ENCODE peak calls at places on chromosomes 11 and 22, in four cellular contexts. One of them, this sample, is unnamed.

GRCh38 chr11:105298630-105299029 is 159.1 kb upstream of the CARD18 start:
- DNase-seq in A549: no peak
- DNase-seq in K562: no peak
- DNase-seq in GM12878: no peak
- DNase-seq in this sample: peak; percentile 34

GRCh38 chr22:34395370-34395769 is 475.1 kb upstream of the LARGE1 start:
- DNase-seq in GM12878: no peak
- DNase-seq in K562: no peak
- DNase-seq in A549: no peak
- DNase-seq in this sample: no peak

GRCh38 chr11:78801161-78801884 is 226.7 kb upstream of the NARS2 start:
- DNase-seq in K562: no peak
- DNase-seq in GM12878: no peak
- DNase-seq in A549: no peak
- DNase-seq in this sample: peak; percentile 98

GRCh38 chr22:28111501-28111900 is 192.4 kb upstream of the PITPNB start:
- DNase-seq in A549: no peak
- DNase-seq in K562: no peak
- DNase-seq in GM12878: no peak
- DNase-seq in this sample: no peak

GRCh38 chr11:70061734-70062133 is 16.4 kb upstream of the ANO1 start:
- DNase-seq in K562: no peak
- DNase-seq in GM12878: no peak
- DNase-seq in A549: no peak
- DNase-seq in this sample: no peak

GRCh38 chr11:100851129-100851528 is 164.0 kb downstream of the ARHGAP42 start:
- DNase-seq in K562: no peak
- DNase-seq in A549: no peak
- DNase-seq in GM12878: no peak
- DNase-seq in this sample: peak; percentile 82

GRCh38 chr11:84345597-84345996 is 1059.4 kb upstream of the CCDC90B start:
- DNase-seq in A549: no peak
- DNase-seq in GM12878: no peak
- DNase-seq in K562: no peak
- DNase-seq in this sample: no peak

GRCh38 chr11:3105791-3106735 is 48.8 kb upstream of the CARS1 start:
- DNase-seq in GM12878: no peak
- DNase-seq in K562: no peak
- DNase-seq in A549: no peak
- DNase-seq in this sample: no peak

GRCh38 chr22:28243539-28243938 is 324.5 kb upstream of the PITPNB start:
- DNase-seq in A549: no peak
- DNase-seq in K562: peak; percentile 16
- DNase-seq in GM12878: no peak
- DNase-seq in this sample: no peak

GRCh38 chr22:36258750-36259619 is 6.1 kb downstream of the APOL1 start:
- DNase-seq in GM12878: no peak
- DNase-seq in A549: no peak
- DNase-seq in K562: peak; percentile 70
- DNase-seq in this sample: peak; percentile 64

GRCh38 chr22:24146190-24146616 is 35.1 kb upstream of the SUSD2 start:
- DNase-seq in GM12878: no peak
- DNase-seq in A549: peak; percentile 22
- DNase-seq in K562: peak; percentile 50
- DNase-seq in this sample: peak; percentile 83

GRCh38 chr22:25453557-25453956 is 110.9 kb upstream of the GRK3 start:
- DNase-seq in A549: no peak
- DNase-seq in K562: no peak
- DNase-seq in GM12878: no peak
- DNase-seq in this sample: no peak

GRCh38 chr11:70077411-70078094 is 564 bp upstream of the ANO1 start:
- DNase-seq in K562: no peak
- DNase-seq in A549: no peak
- DNase-seq in GM12878: no peak
- DNase-seq in this sample: no peak

GRCh38 chr11:2277933-2278523 is 7.6 kb upstream of the ASCL2 start:
- DNase-seq in GM12878: no peak
- DNase-seq in A549: no peak
- DNase-seq in K562: no peak
- DNase-seq in this sample: no peak

GRCh38 chr11:72573380-72573949 is 100.8 kb downstream of the PDE2A start:
- DNase-seq in K562: peak; percentile 63
- DNase-seq in A549: peak; percentile 67
- DNase-seq in GM12878: no peak
- DNase-seq in this sample: peak; percentile 11

GRCh38 chr22:50112151-50113118 is 22.6 kb downstream of the MOV10L1 start:
- DNase-seq in A549: no peak
- DNase-seq in GM12878: no peak
- DNase-seq in K562: no peak
- DNase-seq in this sample: peak; percentile 86

GRCh38 chr22:42176271-42176670 is 45.7 kb upstream of the CYP2D6 start:
- DNase-seq in K562: no peak
- DNase-seq in A549: no peak
- DNase-seq in GM12878: no peak
- DNase-seq in this sample: no peak

GRCh38 chr11:15276616-15277015 is 161.9 kb downstream of the INSC start:
- DNase-seq in GM12878: no peak
- DNase-seq in A549: no peak
- DNase-seq in K562: no peak
- DNase-seq in this sample: peak; percentile 4

GRCh38 chr11:9461760-9462134 is 935 bp downstream of the ZNF143 start:
- DNase-seq in GM12878: no peak
- DNase-seq in A549: peak; percentile 13
- DNase-seq in K562: peak; percentile 34
- DNase-seq in this sample: peak; percentile 15

GRCh38 chr11:94028436-94028835 is 7.3 kb downstream of the HEPHL1 start:
- DNase-seq in K562: no peak
- DNase-seq in A549: no peak
- DNase-seq in GM12878: no peak
- DNase-seq in this sample: peak; percentile 81

GRCh38 chr11:17611503-17612220 is 64.6 kb downstream of the OTOG start:
- DNase-seq in K562: no peak
- DNase-seq in GM12878: no peak
- DNase-seq in A549: no peak
- DNase-seq in this sample: no peak

GRCh38 chr11:284081-285020 is 4.6 kb upstream of the PGGHG start:
- DNase-seq in K562: no peak
- DNase-seq in A549: no peak
- DNase-seq in GM12878: no peak
- DNase-seq in this sample: no peak

GRCh38 chr11:5234390-5234834 is at the start of gene HBD:
- DNase-seq in K562: peak; percentile 84
- DNase-seq in A549: no peak
- DNase-seq in GM12878: no peak
- DNase-seq in this sample: peak; percentile 61

GRCh38 chr11:1504164-1504563 is 17.6 kb upstream of the MOB2 start:
- DNase-seq in GM12878: no peak
- DNase-seq in A549: no peak
- DNase-seq in K562: no peak
- DNase-seq in this sample: no peak

GRCh38 chr11:123407124-123407995 is 22.7 kb upstream of the GRAMD1B start:
- DNase-seq in K562: peak; percentile 53
- DNase-seq in GM12878: no peak
- DNase-seq in A549: peak; percentile 51
- DNase-seq in this sample: peak; percentile 78

GRCh38 chr11:74319139-74319538 is 7.7 kb upstream of the P4HA3 start:
- DNase-seq in A549: no peak
- DNase-seq in GM12878: no peak
- DNase-seq in K562: no peak
- DNase-seq in this sample: peak; percentile 93

GRCh38 chr11:68632802-68633201 is 51.5 kb upstream of the GAL start:
- DNase-seq in A549: peak; percentile 51
- DNase-seq in GM12878: no peak
- DNase-seq in K562: peak; percentile 82
- DNase-seq in this sample: peak; percentile 70

GRCh38 chr11:57647960-57648776 is 1.5 kb downstream of the YPEL4 start:
- DNase-seq in GM12878: no peak
- DNase-seq in K562: peak; percentile 92
- DNase-seq in A549: no peak
- DNase-seq in this sample: no peak

GRCh38 chr22:45421349-45422057 is 8.0 kb downstream of the RIBC2 start:
- DNase-seq in A549: no peak
- DNase-seq in K562: no peak
- DNase-seq in GM12878: no peak
- DNase-seq in this sample: no peak

GRCh38 chr11:69280994-69281393 is 13.0 kb upstream of the MYEOV start:
- DNase-seq in A549: peak; percentile 64
- DNase-seq in K562: no peak
- DNase-seq in GM12878: no peak
- DNase-seq in this sample: peak; percentile 64

GRCh38 chr22:44291265-44292006 is 21.3 kb downstream of the SHISAL1 start:
- DNase-seq in A549: no peak
- DNase-seq in GM12878: no peak
- DNase-seq in K562: no peak
- DNase-seq in this sample: peak; percentile 7

GRCh38 chr11:104015649-104016415 is 20.6 kb upstream of the DDI1 start:
- DNase-seq in GM12878: peak; percentile 23
- DNase-seq in K562: no peak
- DNase-seq in A549: no peak
- DNase-seq in this sample: no peak

GRCh38 chr11:34105957-34106504 is 602 bp downstream of the NAT10 start:
- DNase-seq in K562: peak; percentile 52
- DNase-seq in A549: peak; percentile 36
- DNase-seq in GM12878: no peak
- DNase-seq in this sample: peak; percentile 18

GRCh38 chr11:2779499-2779980 is 79.7 kb upstream of the KCNQ1OT1 start:
- DNase-seq in GM12878: no peak
- DNase-seq in A549: no peak
- DNase-seq in K562: peak; percentile 73
- DNase-seq in this sample: no peak

GRCh38 chr22:45612451-45612901 is 59.2 kb upstream of the ATXN10 start:
- DNase-seq in GM12878: no peak
- DNase-seq in K562: no peak
- DNase-seq in A549: no peak
- DNase-seq in this sample: peak; percentile 80

GRCh38 chr22:29266564-29267461 is 968 bp downstream of the RHBDD3 start:
- DNase-seq in GM12878: no peak
- DNase-seq in K562: peak; percentile 27
- DNase-seq in A549: no peak
- DNase-seq in this sample: peak; percentile 11

GRCh38 chr11:45432100-45432499 is 146.0 kb upstream of the SYT13 start:
- DNase-seq in A549: no peak
- DNase-seq in K562: no peak
- DNase-seq in GM12878: no peak
- DNase-seq in this sample: no peak

GRCh38 chr11:33478111-33478573 is 221.0 kb downstream of the HIPK3 start:
- DNase-seq in A549: no peak
- DNase-seq in GM12878: peak; percentile 12
- DNase-seq in K562: no peak
- DNase-seq in this sample: no peak

GRCh38 chr11:61695917-61696316 is 15.7 kb downstream of the DAGLA start:
- DNase-seq in GM12878: peak; percentile 27
- DNase-seq in K562: no peak
- DNase-seq in A549: peak; percentile 83
- DNase-seq in this sample: peak; percentile 81
- TF ChIP-seq ELK1 in GM12878: no peak
- TF ChIP-seq ELK1 in K562: no peak
- TF ChIP-seq ELK1 in A549: no peak
- TF ChIP-seq ELK1 in this sample: no peak

GRCh38 chr11:125375146-125375545 is 120.9 kb downstream of the FEZ1 start:
- DNase-seq in GM12878: no peak
- DNase-seq in K562: no peak
- DNase-seq in A549: no peak
- DNase-seq in this sample: no peak

GRCh38 chr11:125378083-125378482 is 118.0 kb downstream of the FEZ1 start:
- DNase-seq in GM12878: no peak
- DNase-seq in K562: no peak
- DNase-seq in A549: no peak
- DNase-seq in this sample: no peak

GRCh38 chr11:125374398-125374797 is 121.7 kb downstream of the FEZ1 start:
- DNase-seq in GM12878: no peak
- DNase-seq in K562: no peak
- DNase-seq in A549: no peak
- DNase-seq in this sample: no peak

GRCh38 chr11:125376856-125377255 is 119.2 kb downstream of the FEZ1 start:
- DNase-seq in A549: no peak
- DNase-seq in K562: no peak
- DNase-seq in GM12878: no peak
- DNase-seq in this sample: no peak

GRCh38 chr11:125376117-125376516 is 119.9 kb downstream of the FEZ1 start:
- DNase-seq in K562: peak; percentile 8
- DNase-seq in GM12878: no peak
- DNase-seq in A549: no peak
- DNase-seq in this sample: no peak
- TF ChIP-seq ELK1 in K562: no peak
- TF ChIP-seq ELK1 in GM12878: no peak
- TF ChIP-seq ELK1 in A549: no peak
- TF ChIP-seq ELK1 in this sample: no peak

DNA sequence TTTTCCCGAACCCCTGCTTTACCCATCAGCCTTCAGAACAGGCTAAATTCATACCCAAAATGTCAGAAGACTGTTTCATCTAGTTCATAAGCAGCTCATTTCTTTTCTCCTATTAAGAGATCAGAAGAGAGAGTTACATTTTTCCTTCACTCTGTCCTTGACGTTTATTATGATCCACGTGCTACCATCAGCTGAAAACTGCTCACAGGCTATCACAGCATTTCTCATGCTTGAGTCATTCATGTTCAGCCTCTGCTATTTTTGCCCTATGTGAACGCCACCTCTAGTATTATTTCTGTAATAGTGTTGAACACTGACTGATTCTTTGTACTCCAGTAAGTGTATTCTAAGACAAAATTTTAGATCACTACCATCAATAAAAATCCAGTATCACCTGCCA is 51.9 kb downstream of the SLC1A2 start:
- DNase-seq in K562: no peak
- DNase-seq in A549: no peak
- DNase-seq in GM12878: no peak
- DNase-seq in this sample: peak; percentile 92
- TF ChIP-seq ELK1 in K562: no peak
- TF ChIP-seq ELK1 in A549: no peak
- TF ChIP-seq ELK1 in GM12878: no peak
- TF ChIP-seq ELK1 in this sample: no peak

GRCh38 chr11:92845390-92846185 is 123.9 kb upstream of the MTNR1B start:
- DNase-seq in A549: no peak
- DNase-seq in K562: no peak
- DNase-seq in GM12878: no peak
- DNase-seq in this sample: no peak

GRCh38 chr11:92846542-92847125 is 122.8 kb upstream of the MTNR1B start:
- DNase-seq in K562: no peak
- DNase-seq in GM12878: no peak
- DNase-seq in A549: no peak
- DNase-seq in this sample: peak; percentile 31

GRCh38 chr11:92844197-92844596 is 125.3 kb upstream of the MTNR1B start:
- DNase-seq in A549: no peak
- DNase-seq in GM12878: no peak
- DNase-seq in K562: no peak
- DNase-seq in this sample: no peak

GRCh38 chr11:92841719-92842118 is 127.7 kb upstream of the MTNR1B start:
- DNase-seq in GM12878: no peak
- DNase-seq in A549: no peak
- DNase-seq in K562: no peak
- DNase-seq in this sample: peak; percentile 6

GRCh38 chr11:92843455-92843854 is 126.0 kb upstream of the MTNR1B start:
- DNase-seq in A549: no peak
- DNase-seq in GM12878: no peak
- DNase-seq in K562: no peak
- DNase-seq in this sample: no peak
- TF ChIP-seq ELK1 in A549: no peak
- TF ChIP-seq ELK1 in GM12878: no peak
- TF ChIP-seq ELK1 in K562: no peak
- TF ChIP-seq ELK1 in this sample: no peak

This sample was measured in IMR-90.